ENCODE peak calls at places on chromosomes 12 and 14, in six cellular contexts. U is AG04450, Z is esophagus muscularis mucosa, I is cardiac muscle cell, P is IMR-90, G is GM23338. O is an unnamed sample.
A peak's percentile ranks its signal among the peaks of the same experiment; 100 is the strongest.

GRCh38 chr12:124422142-124422569 is 127.3 kb downstream of the RFLNA start:
- DNase-seq in U (no peak), P (no peak), G (no peak), Z (no peak), I (no peak), O (no peak)

GRCh38 chr14:91350813-91351507 is 66.7 kb downstream of the CCDC88C start:
- DNase-seq in U (no peak), P (no peak), I (no peak), Z (no peak), G (no peak), O (no peak)

GRCh38 chr12:66903782-66904396 is 225.0 kb upstream of the GRIP1 start:
- DNase-seq in Z (no peak), P (no peak), U (no peak), I (no peak), G (no peak), O (no peak)

GRCh38 chr14:81533212-81533535 is 479 bp downstream of the SEL1L start:
- DNase-seq in U (no peak), P (no peak), I (no peak), Z (no peak), G (no peak), O (no peak)

GRCh38 chr12:109655578-109655977 is 58.0 kb upstream of the FAM222A start:
- DNase-seq in G (no peak), P (no peak), U (no peak), Z (no peak), I (no peak), O (no peak)

GRCh38 chr12:124689585-124689984 is 122.2 kb upstream of the NCOR2 start:
- DNase-seq in I (no peak), Z (no peak), G (no peak), U (no peak), P (no peak), O (no peak)

GRCh38 chr12:22672951-22673350 is 48.0 kb downstream of the ETNK1 start:
- DNase-seq in Z (no peak), G (no peak), I (no peak), U (peak; percentile 39), P (peak; percentile 79), O (no peak)

GRCh38 chr12:103773109-103773905 is 67.7 kb downstream of the NT5DC3 start:
- DNase-seq in I (no peak), P (peak; percentile 17), G (no peak), Z (no peak), U (no peak), O (no peak)

GRCh38 chr14:74547331-74547927 is 53.9 kb downstream of the ISCA2 start:
- DNase-seq in G (peak; percentile 55), Z (no peak), U (no peak), P (no peak), I (peak; percentile 26), O (no peak)

GRCh38 chr12:114918535-114919233 is 234.7 kb upstream of the TBX3 start:
- DNase-seq in Z (no peak), G (no peak), U (no peak), I (no peak), P (peak; percentile 72), O (no peak)

GRCh38 chr12:42705863-42706262 is 116.3 kb upstream of the PRICKLE1 start:
- DNase-seq in Z (no peak), U (peak; percentile 91), G (no peak), P (peak; percentile 95), I (no peak), O (peak; percentile 45)

GRCh38 chr14:91367173-91368171 is 50.1 kb downstream of the CCDC88C start:
- DNase-seq in U (no peak), G (no peak), Z (no peak), P (peak; percentile 66), I (no peak), O (peak; percentile 95)

GRCh38 chr14:75095690-75096089 is 26.2 kb downstream of the ZC2HC1C start:
- DNase-seq in U (no peak), G (no peak), P (no peak), I (no peak), Z (no peak), O (no peak)

GRCh38 chr12:124347805-124348658 is 53.1 kb downstream of the RFLNA start:
- DNase-seq in P (no peak), I (no peak), G (peak; percentile 51), U (no peak), Z (no peak), O (no peak)

GRCh38 chr12:23929906-23930305 is 19.6 kb downstream of the SOX5 start:
- DNase-seq in Z (no peak), I (no peak), P (peak; percentile 15), U (no peak), G (no peak), O (no peak)

GRCh38 chr12:66035289-66035961 is 95.1 kb downstream of the LLPH start:
- DNase-seq in U (no peak), I (peak; percentile 31), Z (no peak), P (peak; percentile 61), G (peak; percentile 56), O (no peak)

GRCh38 chr12:107515446-107515958 is 170.1 kb upstream of the PWP1 start:
- DNase-seq in U (peak; percentile 55), P (peak; percentile 93), I (no peak), Z (peak; percentile 92), G (peak; percentile 22), O (peak; percentile 99)

GRCh38 chr12:99413751-99414150 is 233.8 kb upstream of the GARIN6 start:
- DNase-seq in G (no peak), U (no peak), I (no peak), P (no peak), Z (no peak), O (no peak)

GRCh38 chr12:6914246-6914947 is at the start of gene ENO2:
- DNase-seq in Z (no peak), P (peak; percentile 63), I (peak; percentile 80), U (no peak), G (peak; percentile 79), O (no peak)

GRCh38 chr12:43117226-43117930 is 434.6 kb downstream of the ADAMTS20 start:
- DNase-seq in Z (no peak), I (no peak), P (no peak), U (no peak), G (no peak), O (no peak)

GRCh38 chr12:64004639-64005038 is 160.1 kb downstream of the SRGAP1 start:
- DNase-seq in Z (no peak), G (no peak), U (no peak), P (peak; percentile 78), I (no peak), O (no peak)

GRCh38 chr14:62661818-62662217 is 383.4 kb downstream of the KCNH5 start:
- DNase-seq in P (peak; percentile 22), U (no peak), G (no peak), Z (no peak), I (no peak), O (no peak)
- H3K4me3 ChIP-seq in P (no peak overlapping the region), U (no peak overlapping the region), G (no peak overlapping the region), Z (no peak overlapping the region), I (no peak overlapping the region), O (no peak overlapping the region)

GRCh38 chr12:49675137-49675536 is 32.1 kb downstream of the FMNL3 start:
- DNase-seq in U (no peak), I (no peak), Z (no peak), G (peak; percentile 21), P (no peak), O (no peak)

GRCh38 chr12:49674318-49674985 is 32.8 kb downstream of the FMNL3 start:
- DNase-seq in U (no peak), G (no peak), Z (no peak), I (no peak), P (peak; percentile 41), O (no peak)

GRCh38 chr12:49671051-49671765 is 36.0 kb downstream of the FMNL3 start:
- DNase-seq in P (no peak), G (no peak), I (no peak), U (no peak), Z (no peak), O (no peak)

GRCh38 chr12:49672351-49673181 is 34.6 kb downstream of the FMNL3 start:
- DNase-seq in U (no peak), Z (no peak), P (no peak), G (no peak), I (no peak), O (no peak)

GRCh38 chr12:49673446-49674317 is 33.5 kb downstream of the FMNL3 start:
- DNase-seq in U (peak; percentile 88), I (peak; percentile 89), Z (peak; percentile 95), P (peak; percentile 94), G (peak; percentile 79), O (peak; percentile 47)
- TF ChIP-seq CTCF in U (peak; percentile 46), I (peak; percentile 23), Z (peak; percentile 70), P (peak; percentile 32), G (no peak), O (no peak)

GRCh38 chr12:3201741-3202500 is 124.7 kb downstream of the TSPAN9 start:
- DNase-seq in G (no peak), I (peak; percentile 32), Z (no peak), P (no peak), U (no peak), O (no peak)

GRCh38 chr12:3200779-3201738 is 123.9 kb downstream of the TSPAN9 start:
- DNase-seq in P (no peak), I (peak; percentile 49), Z (no peak), U (no peak), G (no peak), O (no peak)

GRCh38 chr12:3202734-3203446 is 125.7 kb downstream of the TSPAN9 start:
- DNase-seq in Z (no peak), P (peak; percentile 34), I (peak; percentile 54), G (peak; percentile 85), U (no peak), O (no peak)

GRCh38 chr12:3199551-3200031 is 122.4 kb downstream of the TSPAN9 start:
- DNase-seq in U (no peak), I (peak; percentile 82), Z (no peak), G (peak; percentile 70), P (peak; percentile 59), O (no peak)

GRCh38 chr12:3200032-3200617 is 122.9 kb downstream of the TSPAN9 start:
- DNase-seq in I (peak; percentile 93), Z (no peak), G (peak; percentile 93), P (peak; percentile 65), U (no peak), O (no peak)
- H3K4me3 ChIP-seq in I (peak overlapping the region; percentile 74), Z (peak overlapping the region; percentile 58), G (peak overlapping the region; percentile 80), P (peak overlapping the region; percentile 51), U (peak overlapping the region; percentile 65), O (peak overlapping the region; percentile 45)

GRCh38 chr12:57549909-57550627 is at the start of gene KIF5A:
- DNase-seq in Z (no peak), P (no peak), U (no peak), G (peak; percentile 90), I (peak; percentile 62), O (no peak)
- TF ChIP-seq CTCF in Z (peak; percentile 4), P (no peak), U (no peak), G (peak; percentile 22), I (peak; percentile 10), O (peak; percentile 1)

GRCh38 chr14:70808402-70809237 is 693 bp downstream of the MAP3K9 start:
- DNase-seq in Z (no peak), I (peak; percentile 69), P (no peak), U (no peak), G (peak; percentile 71), O (no peak)
- H3K4me3 ChIP-seq in Z (peak overlapping the region; percentile 86), I (peak overlapping the region; percentile 95), P (peak overlapping the region; percentile 47), U (peak overlapping the region; percentile 59), G (peak overlapping the region; percentile 81), O (peak overlapping the region; percentile 90)

GRCh38 chr12:94994312-94994711 is 9.2 kb downstream of the NDUFA12 start:
- DNase-seq in Z (no peak), G (no peak), I (no peak), U (no peak), P (peak; percentile 68), O (peak; percentile 38)
- TF ChIP-seq CTCF in Z (no peak), G (no peak), I (no peak), U (no peak), P (no peak), O (peak; percentile 6)

GRCh38 chr14:105489607-105490317 is 1.3 kb upstream of the TEDC1 start:
- DNase-seq in U (peak; percentile 24), I (peak; percentile 90), P (peak; percentile 76), Z (no peak), G (peak; percentile 93), O (peak; percentile 57)
- H3K4me3 ChIP-seq in U (peak overlapping the region; percentile 71), I (peak overlapping the region; percentile 45), P (peak overlapping the region; percentile 61), Z (peak overlapping the region; percentile 75), G (peak overlapping the region; percentile 58), O (peak overlapping the region; percentile 67)

O was measured in kidney epithelial cell.